ENCODE peak calls at places on chromosome 14, in five cellular contexts. E is substantia nigra, Z is GM12892, Y is omental fat pad, R is iPS DF 6.9. G is an unnamed sample.

GRCh38 chr14:69313176-69313575 is 53.2 kb downstream of the GALNT16 start:
- DNase-seq in Z (no peak), Y (no peak), E (no peak), R (no peak), G (no peak)

GRCh38 chr14:74524076-74524812 is 30.7 kb downstream of the ISCA2 start:
- DNase-seq in R (no peak), E (no peak), Y (no peak), Z (no peak), G (no peak)

GRCh38 chr14:50055461-50056228 is 60.7 kb downstream of the VCPKMT start:
- DNase-seq in Y (no peak), E (no peak), R (no peak), Z (no peak), G (no peak)

GRCh38 chr14:51738754-51739153 is 87.0 kb downstream of the FRMD6 start:
- DNase-seq in Z (peak; percentile 13), Y (no peak), E (no peak), R (no peak), G (no peak)

GRCh38 chr14:75399819-75400678 is 27.8 kb upstream of the JDP2 start:
- DNase-seq in Y (peak; percentile 92), R (no peak), Z (no peak), E (peak; percentile 24), G (peak; percentile 78)

GRCh38 chr14:32319368-32320049 is 9.6 kb upstream of the AKAP6 start:
- DNase-seq in Y (no peak), Z (no peak), R (no peak), E (no peak), G (no peak)

GRCh38 chr14:99687284-99688209 is 3.4 kb downstream of the CYP46A1 start:
- DNase-seq in E (no peak), Z (no peak), R (no peak), Y (no peak), G (no peak)

GRCh38 chr14:68309121-68309520 is 483.7 kb downstream of the ZFP36L1 start:
- DNase-seq in Z (no peak), E (no peak), R (no peak), Y (no peak), G (no peak)

GRCh38 chr14:74946659-74947281 is 8.6 kb downstream of the PGF start:
- DNase-seq in Y (no peak), E (no peak), Z (no peak), R (no peak), G (no peak)